ENCODE peak calls at places on chromosomes 2 and 18, in nine cellular contexts. N is mucosa of descending colon, V is PC-3, E is fibroblast of pulmonary artery, B is GM12865, W is IMR-90, R is fibroblast of lung, M is stomach, L is brain microvascular endothelial cell. K is an unnamed sample.

GRCh38 chr18:3906072-3906471 is 456.1 kb downstream of the TGIF1 start:
- DNase-seq in N (no peak), V (no peak), E (no peak), B (no peak), W (no peak), R (peak), M (no peak), L (no peak), K (no peak)

GRCh38 chr2:154029504-154029903 is 157.8 kb downstream of the GALNT13 start:
- DNase-seq in N (no peak), V (no peak), E (no peak), B (no peak), W (no peak), R (no peak), M (no peak), L (no peak), K (no peak)

GRCh38 chr2:2057125-2057721 is 273.9 kb downstream of the MYT1L start:
- DNase-seq in N (no peak), V (peak), E (peak), B (peak), W (no peak), R (peak), M (peak), L (peak), K (peak)

GRCh38 chr2:158553257-158553656 is 96.5 kb downstream of the PKP4 start:
- DNase-seq in N (no peak), V (no peak), E (no peak), B (no peak), W (no peak), R (no peak), M (no peak), L (no peak), K (no peak)

GRCh38 chr2:121902171-121902591 is 146.7 kb downstream of the TSN start:
- DNase-seq in N (no peak), V (no peak), E (peak), B (no peak), W (peak), R (no peak), M (no peak), L (peak), K (no peak)

GRCh38 chr2:46801731-46802664 is 113.6 kb downstream of the MCFD2 start:
- DNase-seq in N (no peak), V (peak), E (no peak), B (no peak), W (peak), R (peak), M (no peak), L (no peak), K (no peak)

GRCh38 chr18:42045346-42045745 is 90.3 kb downstream of the PIK3C3 start:
- DNase-seq in N (no peak), V (no peak), E (peak), B (no peak), W (peak), R (peak), M (no peak), L (peak), K (no peak)

GRCh38 chr2:219713110-219713509 is 85.7 kb downstream of the SLC4A3 start:
- DNase-seq in N (no peak), V (peak), E (peak), B (peak), W (peak), R (peak), M (no peak), L (peak), K (no peak)

GRCh38 chr2:167381349-167381748 is 493.1 kb downstream of the XIRP2 start:
- DNase-seq in N (no peak), V (no peak), E (no peak), B (no peak), W (no peak), R (no peak), M (no peak), L (no peak), K (no peak)

GRCh38 chr18:9796933-9797549 is 88.7 kb upstream of the TXNDC2 start:
- DNase-seq in N (no peak), V (peak), E (no peak), B (no peak), W (no peak), R (no peak), M (no peak), L (no peak), K (no peak)

GRCh38 chr2:205034034-205034433 is 488.8 kb downstream of the PARD3B start:
- DNase-seq in N (no peak), V (peak), E (no peak), B (no peak), W (no peak), R (no peak), M (no peak), L (no peak), K (no peak)

GRCh38 chr2:177530513-177531039 is 138.0 kb downstream of the AGPS start:
- DNase-seq in N (no peak), V (no peak), E (no peak), B (no peak), W (no peak), R (peak), M (no peak), L (no peak), K (no peak)

GRCh38 chr18:13137939-13138821 is 80.4 kb upstream of the LDLRAD4 start:
- DNase-seq in N (peak), V (peak), E (peak), B (peak), W (peak), R (no peak), M (peak), L (no peak), K (peak)

GRCh38 chr2:66462196-66462825 is 27.4 kb downstream of the MEIS1 start:
- DNase-seq in N (no peak), V (no peak), E (no peak), B (no peak), W (no peak), R (no peak), M (no peak), L (no peak), K (no peak)

GRCh38 chr2:10028988-10029874 is 14.1 kb upstream of the KLF11 start:
- DNase-seq in N (peak), V (no peak), E (no peak), B (peak), W (no peak), R (no peak), M (no peak), L (no peak), K (peak)

GRCh38 chr2:239548965-239549595 is 148.3 kb upstream of the HDAC4 start:
- DNase-seq in N (peak), V (no peak), E (no peak), B (no peak), W (no peak), R (no peak), M (no peak), L (no peak), K (no peak)

GRCh38 chr2:170454471-170455372 is 260.4 kb upstream of the SP5 start:
- DNase-seq in N (no peak), V (peak), E (no peak), B (no peak), W (no peak), R (no peak), M (no peak), L (no peak), K (no peak)

GRCh38 chr18:49582579-49582978 is 20.7 kb downstream of the LIPG start:
- DNase-seq in N (no peak), V (no peak), E (peak), B (no peak), W (peak), R (no peak), M (no peak), L (no peak), K (no peak)

GRCh38 chr2:64363848-64364247 is 90.1 kb upstream of the LGALSL start:
- DNase-seq in N (no peak), V (peak), E (no peak), B (no peak), W (no peak), R (no peak), M (no peak), L (no peak), K (no peak)

GRCh38 chr2:201831469-201831868 is 25.1 kb downstream of the CDK15 start:
- DNase-seq in N (no peak), V (no peak), E (peak), B (no peak), W (peak), R (peak), M (no peak), L (peak), K (no peak)

GRCh38 chr2:215750763-215751162 is 262.6 kb downstream of the MREG start:
- DNase-seq in N (no peak), V (no peak), E (no peak), B (peak), W (no peak), R (peak), M (no peak), L (no peak), K (no peak)

GRCh38 chr18:12254137-12254819 is at the start of gene CIDEA:
- DNase-seq in N (no peak), V (no peak), E (peak), B (no peak), W (no peak), R (peak), M (no peak), L (no peak), K (no peak)

GRCh38 chr2:198966269-198966668 is 491.5 kb downstream of the SATB2 start:
- DNase-seq in N (no peak), V (no peak), E (no peak), B (no peak), W (no peak), R (no peak), M (no peak), L (no peak), K (no peak)

GRCh38 chr2:12127639-12128038 is 381.2 kb downstream of the LPIN1 start:
- DNase-seq in N (no peak), V (no peak), E (no peak), B (peak), W (no peak), R (no peak), M (no peak), L (no peak), K (no peak)

GRCh38 chr2:108377815-108378630 is at the start of gene SULT1C4:
- DNase-seq in N (no peak), V (no peak), E (peak), B (no peak), W (peak), R (peak), M (no peak), L (peak), K (peak)

GRCh38 chr2:218859556-218859993 is at the start of gene WNT6:
- DNase-seq in N (no peak), V (no peak), E (no peak), B (no peak), W (no peak), R (no peak), M (no peak), L (no peak), K (no peak)

GRCh38 chr2:180676520-180676919 is 303.9 kb upstream of the UBE2E3 start:
- DNase-seq in N (no peak), V (peak), E (no peak), B (no peak), W (no peak), R (no peak), M (no peak), L (no peak), K (no peak)

GRCh38 chr2:1033058-1033457 is 82.4 kb downstream of the SNTG2 start:
- DNase-seq in N (no peak), V (no peak), E (no peak), B (no peak), W (no peak), R (no peak), M (no peak), L (no peak), K (no peak)

GRCh38 chr18:76115580-76115979 is 379.5 kb downstream of the ZNF516 start:
- DNase-seq in N (no peak), V (no peak), E (no peak), B (no peak), W (no peak), R (no peak), M (no peak), L (no peak), K (no peak)

GRCh38 chr2:157897106-157897971 is 21.2 kb upstream of the ACVR1 start:
- DNase-seq in N (no peak), V (no peak), E (no peak), B (peak), W (no peak), R (no peak), M (no peak), L (no peak), K (no peak)

DNA sequence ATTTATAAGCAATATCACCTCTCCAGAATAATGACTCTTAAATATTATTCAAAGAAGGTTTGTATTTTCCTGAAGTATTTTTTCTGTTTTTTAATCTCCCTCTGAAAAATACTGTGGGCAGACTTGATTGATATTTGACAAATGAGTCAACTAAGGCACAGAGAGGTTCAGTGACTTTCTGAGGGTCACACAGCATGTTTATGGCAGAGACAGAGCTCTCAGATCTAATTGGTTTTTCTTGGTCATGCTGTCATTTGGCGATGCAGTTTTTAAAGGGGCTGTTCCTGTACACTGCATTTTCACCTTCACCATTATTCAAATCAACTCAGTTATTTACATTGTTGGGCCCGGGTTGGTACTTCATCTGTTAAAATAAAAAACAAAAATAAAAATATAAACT is 264.3 kb downstream of the LRRTM1 start:
- DNase-seq in N (no peak), V (no peak), E (no peak), B (no peak), W (no peak), R (no peak), M (no peak), L (no peak), K (no peak)
- H3K4me3 ChIP-seq in N (no peak), V (no peak), E (no peak), B (no peak), W (no peak), R (no peak), M (no peak), L (no peak), K (no peak)

GRCh38 chr2:101351207-101351606 is 36.1 kb downstream of the CREG2 start:
- DNase-seq in N (no peak), V (no peak), E (no peak), B (no peak), W (no peak), R (no peak), M (no peak), L (no peak), K (no peak)

GRCh38 chr2:101354420-101354819 is 32.9 kb downstream of the CREG2 start:
- DNase-seq in N (no peak), V (no peak), E (no peak), B (no peak), W (no peak), R (no peak), M (no peak), L (no peak), K (no peak)

GRCh38 chr2:101346909-101347308 is 38.4 kb upstream of the RNF149 start:
- DNase-seq in N (no peak), V (no peak), E (no peak), B (no peak), W (no peak), R (no peak), M (no peak), L (no peak), K (no peak)

GRCh38 chr2:101348851-101349250 is 38.5 kb downstream of the CREG2 start:
- DNase-seq in N (no peak), V (no peak), E (no peak), B (no peak), W (no peak), R (no peak), M (no peak), L (no peak), K (no peak)

GRCh38 chr2:101349893-101350662 is 37.2 kb downstream of the CREG2 start:
- DNase-seq in N (no peak), V (peak), E (peak), B (no peak), W (peak), R (peak), M (no peak), L (peak), K (no peak)
- TF ChIP-seq CTCF in N (no peak), V (peak), E (peak), B (no peak), W (peak), R (peak), M (no peak), L (peak), K (no peak)

GRCh38 chr2:237598468-237599208 is 8.1 kb upstream of the RAB17 start:
- DNase-seq in N (no peak), V (no peak), E (no peak), B (no peak), W (no peak), R (no peak), M (no peak), L (no peak), K (no peak)

GRCh38 chr2:237601453-237602116 is 11.1 kb upstream of the RAB17 start:
- DNase-seq in N (no peak), V (no peak), E (no peak), B (no peak), W (no peak), R (no peak), M (no peak), L (no peak), K (peak)

GRCh38 chr2:237597680-237598145 is 7.2 kb upstream of the RAB17 start:
- DNase-seq in N (no peak), V (no peak), E (no peak), B (no peak), W (no peak), R (no peak), M (no peak), L (no peak), K (no peak)

GRCh38 chr2:237600205-237600846 is 9.8 kb upstream of the RAB17 start:
- DNase-seq in N (no peak), V (no peak), E (peak), B (no peak), W (peak), R (peak), M (peak), L (peak), K (peak)

DNA sequence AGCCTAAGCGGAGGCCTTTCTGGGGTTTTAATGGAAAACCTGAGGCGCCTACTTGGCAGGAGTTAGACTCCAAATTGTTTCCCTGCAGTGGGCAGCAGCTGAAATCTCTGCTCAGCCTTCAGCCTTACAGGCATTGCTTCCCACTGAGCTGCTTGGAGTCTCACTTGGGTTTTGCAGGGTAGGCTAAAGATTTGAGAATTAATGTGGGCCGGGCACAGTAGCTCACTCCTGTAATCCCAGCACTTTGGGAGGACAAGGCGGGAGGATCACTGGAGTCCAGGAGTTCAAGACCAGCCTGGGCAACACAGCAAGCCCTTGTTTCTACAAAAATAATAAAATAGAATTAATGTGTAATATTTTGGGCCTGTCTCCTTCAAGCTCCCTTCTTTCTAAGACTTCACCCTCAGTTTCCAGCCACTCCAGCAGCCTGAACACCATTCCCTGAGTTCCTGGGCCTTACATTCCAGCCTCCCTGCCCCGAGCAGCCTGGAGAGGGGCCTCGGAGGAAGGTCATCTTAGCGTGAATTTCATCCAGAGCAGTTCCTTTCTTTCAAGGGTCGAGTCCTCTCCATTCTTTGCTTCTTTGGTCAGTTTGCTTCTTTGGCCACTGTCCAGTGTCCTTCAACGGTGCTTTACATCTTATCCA is 9.1 kb upstream of the RAB17 start:
- DNase-seq in N (no peak), V (no peak), E (no peak), B (no peak), W (no peak), R (no peak), M (no peak), L (no peak), K (no peak)
- H3K4me3 ChIP-seq in N (no peak), V (no peak), E (no peak), B (no peak), W (no peak), R (peak), M (peak), L (no peak), K (peak)

GRCh38 chr18:54127759-54128378 is 96.6 kb downstream of the MBD2 start:
- DNase-seq in N (no peak), V (peak), E (peak), B (peak), W (peak), R (peak), M (no peak), L (peak), K (no peak)
- TF ChIP-seq CTCF in N (no peak), V (peak), E (peak), B (peak), W (peak), R (peak), M (no peak), L (peak), K (peak)